ENCODE peak calls at places on chromosome 18, in eight cellular contexts. C, W, L, V, Q, N, D and A are unnamed samples.

GRCh38 chr18:45071959-45072358 is 391.3 kb downstream of the SETBP1 start:
- DNase-seq in C (no peak), W (no peak), L (no peak), V (no peak), Q (no peak), N (no peak), D (no peak), A (no peak)

GRCh38 chr18:5710235-5710634 is 166.4 kb upstream of the EPB41L3 start:
- DNase-seq in C (no peak), W (no peak), L (no peak), V (no peak), Q (no peak), N (no peak), D (peak; percentile 6), A (no peak)

GRCh38 chr18:79905389-79905911 is 46.0 kb downstream of the SLC66A2 start:
- DNase-seq in C (no peak), W (no peak), L (peak; percentile 41), V (no peak), Q (no peak), N (peak; percentile 28), D (no peak), A (peak; percentile 7)

GRCh38 chr18:11387880-11388279 is 221.5 kb upstream of the SLC35G4 start:
- DNase-seq in C (no peak), W (peak; percentile 63), L (no peak), V (no peak), Q (no peak), N (peak; percentile 74), D (peak; percentile 46), A (no peak)

GRCh38 chr18:35888329-35888728 is 84.2 kb upstream of the RMP24 start:
- DNase-seq in C (no peak), W (no peak), L (no peak), V (no peak), Q (no peak), N (no peak), D (no peak), A (no peak)

GRCh38 chr18:24528857-24529256 is 68.4 kb downstream of the HRH4 start:
- DNase-seq in C (no peak), W (no peak), L (no peak), V (no peak), Q (no peak), N (no peak), D (no peak), A (no peak)

GRCh38 chr18:61964616-61965015 is 71.8 kb upstream of the RNF152 start:
- DNase-seq in C (no peak), W (no peak), L (no peak), V (no peak), Q (no peak), N (no peak), D (no peak), A (no peak)

GRCh38 chr18:4430836-4431235 is 24.3 kb downstream of the DLGAP1 start:
- DNase-seq in C (no peak), W (no peak), L (no peak), V (no peak), Q (no peak), N (no peak), D (no peak), A (no peak)

GRCh38 chr18:13147146-13147545 is 71.4 kb upstream of the LDLRAD4 start:
- DNase-seq in C (no peak), W (no peak), L (no peak), V (no peak), Q (no peak), N (no peak), D (no peak), A (no peak)

GRCh38 chr18:68992719-68993482 is 195.0 kb downstream of the CCDC102B start:
- DNase-seq in C (no peak), W (no peak), L (peak; percentile 26), V (no peak), Q (no peak), N (peak; percentile 33), D (no peak), A (no peak)

GRCh38 chr18:52992041-52992440 is 652.0 kb downstream of the DCC start:
- DNase-seq in C (no peak), W (no peak), L (no peak), V (no peak), Q (no peak), N (no peak), D (peak; percentile 58), A (no peak)

GRCh38 chr18:9447334-9447733 is 28.0 kb upstream of the RALBP1 start:
- DNase-seq in C (no peak), W (no peak), L (no peak), V (no peak), Q (no peak), N (no peak), D (no peak), A (no peak)

GRCh38 chr18:70386582-70386981 is 97.7 kb downstream of the SOCS6 start:
- DNase-seq in C (no peak), W (no peak), L (no peak), V (no peak), Q (no peak), N (no peak), D (no peak), A (no peak)

GRCh38 chr18:13218376-13219011 is at the start of gene LDLRAD4:
- DNase-seq in C (peak; percentile 20), W (peak; percentile 65), L (peak; percentile 89), V (no peak), Q (no peak), N (peak; percentile 83), D (peak; percentile 58), A (peak; percentile 39)

GRCh38 chr18:26133652-26134051 is at the start of gene PSMA8:
- DNase-seq in C (peak; percentile 43), W (peak; percentile 16), L (peak; percentile 72), V (no peak), Q (no peak), N (peak; percentile 70), D (peak; percentile 17), A (peak; percentile 60)

GRCh38 chr18:7978834-7979233 is 411.7 kb downstream of the PTPRM start:
- DNase-seq in C (no peak), W (no peak), L (no peak), V (no peak), Q (no peak), N (no peak), D (no peak), A (no peak)

DNA sequence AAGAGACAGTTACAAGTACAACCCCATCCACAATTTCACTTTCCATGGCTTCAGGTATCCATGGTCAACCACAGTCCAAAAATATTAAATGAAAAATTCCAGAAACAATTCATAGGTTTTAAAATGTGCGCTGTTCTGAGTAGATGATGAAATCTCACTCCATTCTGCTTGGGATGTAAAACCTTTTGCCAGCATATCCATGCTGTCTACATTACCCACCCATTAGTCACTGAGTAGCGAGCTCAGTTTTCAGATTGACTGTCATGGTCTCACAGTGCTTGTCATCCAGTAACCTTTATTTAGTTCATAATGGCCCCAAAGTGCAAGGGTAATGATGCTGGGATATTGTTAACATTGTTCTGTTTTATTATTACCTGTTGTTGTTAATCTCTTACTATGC is 40.5 kb downstream of the SMAD4 start:
- DNase-seq in C (no peak), W (no peak), L (no peak), V (no peak), Q (no peak), N (no peak), D (no peak), A (no peak)
- H3K36me3 ChIP-seq in C (peaks cover 62% of the 10 kb centered on the region), W (peaks cover 48% of the 10 kb centered on the region), L (peaks cover 4% of the 10 kb centered on the region), V (peaks cover 56% of the 10 kb centered on the region), Q (peaks cover 34% of the 10 kb centered on the region), N (peaks cover 62% of the 10 kb centered on the region), D (peaks cover 29% of the 10 kb centered on the region), A (peaks cover 6% of the 10 kb centered on the region)

GRCh38 chr18:680392-680791 is 22.9 kb downstream of the TYMS start:
- DNase-seq in C (no peak), W (no peak), L (no peak), V (no peak), Q (no peak), N (no peak), D (no peak), A (no peak)
- H3K36me3 ChIP-seq in C (peaks cover 38% of the 10 kb centered on the region), W (peaks cover 59% of the 10 kb centered on the region), L (peaks cover 23% of the 10 kb centered on the region), V (peaks cover 36% of the 10 kb centered on the region), Q (peaks cover 60% of the 10 kb centered on the region), N (peaks cover 66% of the 10 kb centered on the region), D (no peaks in the 10 kb centered on the region), A (peaks cover 8% of the 10 kb centered on the region)

DNA sequence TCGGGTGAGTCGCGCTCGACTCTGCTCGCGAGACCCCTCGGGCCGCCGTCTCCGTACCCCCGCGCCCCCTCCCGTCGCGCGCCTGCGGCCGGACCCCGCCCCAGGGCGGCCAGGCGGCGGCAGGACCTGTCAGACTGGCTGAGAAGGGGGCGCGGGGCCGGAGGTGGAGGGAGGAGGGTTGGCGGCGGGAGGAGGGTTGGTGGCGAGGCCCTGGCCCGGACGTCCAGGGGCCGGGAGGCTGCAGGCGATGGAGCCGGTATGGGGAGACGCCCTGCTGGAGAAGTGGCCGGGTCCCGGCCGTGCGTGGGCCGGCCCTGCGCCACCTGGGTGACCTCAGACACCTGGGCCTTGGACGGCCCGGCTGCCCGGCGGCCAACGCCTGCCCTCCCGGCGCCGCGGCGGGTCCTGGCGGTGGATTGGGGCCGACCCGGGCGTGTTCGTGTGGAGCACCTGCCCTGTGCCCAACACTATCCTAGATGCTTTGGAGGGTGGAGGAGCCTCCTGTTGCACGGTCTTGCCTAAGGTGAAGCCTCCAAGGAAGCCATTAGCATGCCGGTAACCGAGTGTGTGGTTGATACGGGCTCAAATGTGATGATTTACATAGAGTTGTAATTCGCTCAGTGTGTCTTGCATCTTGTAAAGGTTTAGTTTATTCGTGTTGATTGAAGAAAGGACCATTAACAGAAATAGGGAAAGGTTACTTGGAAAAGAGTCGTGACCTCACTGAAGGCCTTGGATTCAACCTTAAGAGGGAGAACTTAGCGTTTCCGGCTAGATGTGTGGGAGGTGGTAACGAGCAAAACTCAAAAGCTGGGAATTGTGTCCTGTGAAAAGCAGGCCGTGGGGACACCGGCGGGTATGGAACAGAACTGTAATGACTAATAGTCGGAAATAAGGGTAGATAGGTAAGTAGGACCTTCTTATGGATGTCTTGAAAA is 570 bp downstream of the MYL12B start:
- DNase-seq in C (peak; percentile 22), W (no peak), L (no peak), V (peak; percentile 53), Q (no peak), N (no peak), D (no peak), A (peak; percentile 58)
- H3K36me3 ChIP-seq in C (peaks cover 13% of the 10 kb centered on the region), W (peaks cover 14% of the 10 kb centered on the region), L (peaks cover 5% of the 10 kb centered on the region), V (peaks cover 22% of the 10 kb centered on the region), Q (peaks cover 22% of the 10 kb centered on the region), N (peaks cover 16% of the 10 kb centered on the region), D (no peaks in the 10 kb centered on the region), A (peaks cover 8% of the 10 kb centered on the region)

GRCh38 chr18:74514860-74515495 is 18.8 kb downstream of the CNDP2 start:
- DNase-seq in C (no peak), W (no peak), L (peak; percentile 49), V (no peak), Q (no peak), N (no peak), D (no peak), A (no peak)

GRCh38 chr18:74515620-74516231 is 18.6 kb upstream of the CNDP1 start:
- DNase-seq in C (no peak), W (no peak), L (peak; percentile 62), V (no peak), Q (no peak), N (no peak), D (no peak), A (no peak)

GRCh38 chr18:74513149-74513882 is 17.2 kb downstream of the CNDP2 start:
- DNase-seq in C (no peak), W (no peak), L (peak; percentile 61), V (no peak), Q (no peak), N (no peak), D (no peak), A (no peak)

GRCh38 chr18:74512321-74513053 is 16.3 kb downstream of the CNDP2 start:
- DNase-seq in C (no peak), W (no peak), L (peak; percentile 47), V (no peak), Q (no peak), N (no peak), D (no peak), A (no peak)

GRCh38 chr18:74513883-74514205 is 17.7 kb downstream of the CNDP2 start:
- DNase-seq in C (no peak), W (no peak), L (no peak), V (no peak), Q (no peak), N (no peak), D (no peak), A (no peak)
- H3K36me3 ChIP-seq in C (peaks cover 89% of the 10 kb centered on the region), W (peaks cover 97% of the 10 kb centered on the region), L (peaks cover 40% of the 10 kb centered on the region), V (peaks cover 29% of the 10 kb centered on the region), Q (peaks cover 92% of the 10 kb centered on the region), N (peaks cover 100% of the 10 kb centered on the region), D (no peaks in the 10 kb centered on the region), A (peaks cover 67% of the 10 kb centered on the region)